ENCODE peak calls at places on chromosomes 4 and X, in five cellular contexts. L is K562, B is HCT116, M is SK-N-SH, U is GM12878. Q is an unnamed sample.

GRCh38 chr4:173044340-173044739 is 124.3 kb upstream of the GALNT7 start:
- DNase-seq in L (no peak), U (no peak), B (no peak), M (no peak), Q (no peak)

GRCh38 chr4:87077834-87078585 is 142.4 kb downstream of the KLHL8 start:
- DNase-seq in B (no peak), M (no peak), L (no peak), U (no peak), Q (no peak)

GRCh38 chrX:45372151-45372550 is 171.5 kb upstream of the DIPK2B start:
- DNase-seq in B (no peak), L (no peak), U (no peak), M (no peak), Q (no peak)

GRCh38 chrX:153454901-153455550 is 9.2 kb upstream of the TREX2 start:
- DNase-seq in L (no peak), U (no peak), B (no peak), M (no peak), Q (no peak)

GRCh38 chrX:22122510-22122909 is 90.4 kb downstream of the PHEX start:
- DNase-seq in M (no peak), L (no peak), B (no peak), U (no peak), Q (no peak)

GRCh38 chrX:72712094-72712755 is 1.9 kb downstream of the PHKA1 start:
- DNase-seq in M (peak; percentile 34), U (no peak), B (no peak), L (no peak), Q (no peak)

GRCh38 chrX:74133156-74133796 is 170.7 kb upstream of the ZCCHC13 start:
- DNase-seq in M (peak; percentile 63), L (peak; percentile 44), U (peak; percentile 19), B (peak; percentile 10), Q (peak; percentile 27)

GRCh38 chr4:169098054-169098896 is 88.2 kb upstream of the CBR4 start:
- DNase-seq in B (no peak), M (no peak), L (no peak), U (peak; percentile 61), Q (no peak)

GRCh38 chr4:186329372-186329771 is 63.4 kb downstream of the F11 start:
- DNase-seq in L (no peak), M (no peak), U (no peak), B (no peak), Q (no peak)

GRCh38 chr4:127124919-127125318 is 507.8 kb upstream of the INTU start:
- DNase-seq in L (no peak), U (no peak), M (no peak), B (no peak), Q (no peak)

GRCh38 chr4:26058537-26058936 is 144.5 kb downstream of the SMIM20 start:
- DNase-seq in B (no peak), M (peak; percentile 69), L (no peak), U (peak; percentile 32), Q (no peak)

GRCh38 chrX:129931411-129932136 is 25.6 kb downstream of the UTP14A start:
- DNase-seq in L (peak; percentile 92), B (peak; percentile 79), U (peak; percentile 55), M (peak; percentile 86), Q (peak; percentile 81)

GRCh38 chr4:6943012-6943869 is 33.6 kb downstream of the TBC1D14 start:
- DNase-seq in M (no peak), L (no peak), U (no peak), B (peak; percentile 3), Q (no peak)

GRCh38 chr4:61210186-61210939 is 10.2 kb downstream of the ADGRL3 start:
- DNase-seq in B (no peak), L (no peak), U (no peak), M (no peak), Q (no peak)

GRCh38 chr4:186904104-186904503 is 180.4 kb upstream of the FAT1 start:
- DNase-seq in U (no peak), L (no peak), B (no peak), M (no peak), Q (no peak)

GRCh38 chrX:130625381-130625780 is 223.6 kb downstream of the RBMX2 start:
- DNase-seq in B (no peak), M (no peak), L (no peak), U (no peak), Q (no peak)

GRCh38 chrX:67893931-67894330 is 350.1 kb downstream of the AR start:
- DNase-seq in U (no peak), B (no peak), M (no peak), L (no peak), Q (no peak)

GRCh38 chr4:7360802-7361201 is 73.9 kb downstream of the PSAPL1 start:
- DNase-seq in M (no peak), U (no peak), L (no peak), B (no peak), Q (no peak)

GRCh38 chr4:1910643-1911042 is 39.5 kb downstream of the NSD2 start:
- DNase-seq in B (no peak), U (no peak), L (peak; percentile 44), M (peak; percentile 61), Q (no peak)

GRCh38 chr4:143286733-143287570 is 49.7 kb upstream of the GAB1 start:
- DNase-seq in M (no peak), U (no peak), L (no peak), B (no peak), Q (no peak)

GRCh38 chrX:153967536-153968214 is 3.9 kb downstream of the HCFC1 start:
- DNase-seq in L (no peak), M (no peak), U (no peak), B (no peak), Q (no peak)

GRCh38 chr4:83125738-83126141 is 11.2 kb upstream of the PLAC8 start:
- DNase-seq in U (no peak), M (no peak), B (no peak), L (no peak), Q (no peak)

GRCh38 chr4:59583845-59584568 is 1616.1 kb upstream of the ADGRL3 start:
- DNase-seq in L (no peak), B (no peak), U (no peak), M (no peak), Q (no peak)

GRCh38 chr4:163167333-163167626 is 590 bp upstream of the NAF1 start:
- DNase-seq in M (peak; percentile 18), L (no peak), B (no peak), U (no peak), Q (no peak)

GRCh38 chr4:134777626-134778025 is 576.0 kb upstream of the PABPC4L start:
- DNase-seq in M (peak; percentile 1), U (no peak), L (no peak), B (peak; percentile 6), Q (no peak)
- TF ChIP-seq REST in M (no peak), U (no peak), L (no peak), B (no peak), Q (no peak)

DNA sequence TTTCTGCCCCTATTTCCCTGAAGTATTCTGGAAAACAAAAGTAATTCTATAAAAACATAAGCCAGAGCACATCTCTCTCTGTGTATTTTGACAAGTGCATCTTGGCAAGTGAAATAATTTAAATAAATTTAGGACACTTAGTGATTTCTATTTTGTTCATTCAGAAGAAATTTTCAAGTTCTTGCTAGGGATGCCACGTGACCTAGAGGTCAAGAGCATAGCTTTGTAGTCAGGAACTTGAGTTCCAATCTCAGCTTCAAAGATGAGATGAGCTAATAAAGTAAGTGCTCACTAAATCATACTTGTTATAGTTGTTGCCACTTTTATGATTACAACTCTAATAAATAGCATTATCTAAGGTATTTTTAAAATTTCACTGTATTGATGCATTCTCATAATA is 13.8 kb downstream of the KDR start:
- DNase-seq in B (no peak), L (no peak), U (no peak), M (no peak), Q (no peak)
- H3K27me3 ChIP-seq in B (no peaks in the 10 kb centered on the region), L (peaks cover 9% of the 10 kb centered on the region), U (no peaks in the 10 kb centered on the region), M (no peaks in the 10 kb centered on the region), Q (no peaks in the 10 kb centered on the region)

GRCh38 chrX:48818098-48818497 is 8.2 kb upstream of the ERAS start:
- DNase-seq in U (no peak), M (no peak), B (no peak), L (no peak), Q (no peak)

GRCh38 chrX:48814722-48815121 is 11.6 kb upstream of the ERAS start:
- DNase-seq in B (no peak), U (no peak), M (no peak), L (no peak), Q (no peak)

GRCh38 chrX:48816014-48816810 is 10.1 kb upstream of the ERAS start:
- DNase-seq in U (no peak), L (no peak), M (no peak), B (no peak), Q (no peak)

GRCh38 chrX:48815266-48815665 is 11.0 kb upstream of the ERAS start:
- DNase-seq in M (no peak), U (no peak), B (no peak), L (no peak), Q (no peak)

DNA sequence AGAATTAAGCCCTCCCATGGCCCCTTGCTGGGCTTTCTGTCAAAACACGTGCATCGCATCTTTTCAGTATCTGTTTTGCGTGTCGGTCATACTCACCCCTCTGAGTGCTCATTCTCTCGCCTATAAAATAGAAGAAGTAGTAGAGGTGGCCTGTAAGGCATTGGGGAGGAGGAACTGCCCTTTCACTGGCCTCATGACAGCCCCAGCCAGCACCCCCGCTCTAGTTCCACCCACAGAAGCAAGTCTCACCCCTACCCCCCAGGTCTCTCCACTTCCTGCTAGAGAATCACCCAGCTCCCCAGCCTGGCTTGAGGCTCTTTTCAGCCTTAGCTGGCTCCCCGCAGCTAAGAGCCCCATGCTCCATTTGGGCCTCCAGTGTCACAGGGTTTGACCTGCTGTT is 11.7 kb downstream of the HDAC6 start:
- DNase-seq in M (no peak), B (no peak), L (no peak), U (no peak), Q (no peak)
- TF ChIP-seq SIN3A in M (no peak), B (no peak), L (no peak), U (no peak), Q (no peak)

GRCh38 chr4:81833596-81833995 is 361.9 kb upstream of the RASGEF1B start:
- DNase-seq in U (no peak), B (no peak), L (no peak), M (no peak), Q (no peak)

GRCh38 chr4:81826817-81827424 is 355.2 kb upstream of the RASGEF1B start:
- DNase-seq in L (no peak), B (no peak), M (no peak), U (no peak), Q (no peak)

GRCh38 chr4:81826336-81826735 is 354.6 kb upstream of the RASGEF1B start:
- DNase-seq in L (no peak), M (no peak), U (no peak), B (no peak), Q (no peak)

GRCh38 chr4:81828991-81829390 is 357.3 kb upstream of the RASGEF1B start:
- DNase-seq in U (no peak), B (no peak), M (no peak), L (no peak), Q (no peak)

GRCh38 chr4:81827568-81828202 is 356.0 kb upstream of the RASGEF1B start:
- DNase-seq in M (no peak), U (peak; percentile 20), L (no peak), B (no peak), Q (no peak)
- TF ChIP-seq REST in M (no peak), U (no peak), L (no peak), B (no peak), Q (no peak)